ENCODE peak calls at places on chromosomes 5 and 9, in six cellular contexts. C is RCC 7860; Q is NB4; L is NCI-H1092; U is NCI-H345; G is stimulated activated CD4-positive, alpha-beta T cell treated with anti-CD3 and anti-CD28 coated beads, Interleukin-15, amount 100 ng/mL, for 24 hours. O is an unnamed sample.

GRCh38 chr5:130845049-130845765 is 319.8 kb downstream of the HINT1 start:
- DNase-seq in C (no peak), Q (no peak), L (no peak), U (no peak), G (no peak), O (no peak)

GRCh38 chr9:127051881-127052595 is 70.4 kb downstream of the ANGPTL2 start:
- DNase-seq in C (no peak), Q (no peak), L (no peak), U (no peak), G (no peak), O (no peak)

GRCh38 chr5:52838306-52839015 is 50.7 kb downstream of the ITGA1 start:
- DNase-seq in C (no peak), Q (no peak), L (no peak), U (no peak), G (no peak), O (no peak)

GRCh38 chr9:3498691-3499090 is 27.1 kb downstream of the RFX3 start:
- DNase-seq in C (no peak), Q (no peak), L (no peak), U (no peak), G (no peak), O (no peak)

GRCh38 chr9:129125478-129125877 is 14.3 kb downstream of the PTPA start:
- DNase-seq in C (peak), Q (peak), L (no peak), U (no peak), G (no peak), O (no peak)

GRCh38 chr5:108312258-108312657 is 69.6 kb downstream of the FBXL17 start:
- DNase-seq in C (no peak), Q (no peak), L (no peak), U (no peak), G (no peak), O (no peak)

GRCh38 chr5:149485655-149486615 is 65.3 kb downstream of the CSNK1A1 start:
- DNase-seq in C (peak), Q (no peak), L (no peak), U (peak), G (no peak), O (no peak)

GRCh38 chr9:33044677-33045282 is 19.7 kb downstream of the DNAJA1 start:
- DNase-seq in C (no peak), Q (peak), L (peak), U (peak), G (no peak), O (no peak)

GRCh38 chr9:34995288-34996060 is 5.9 kb downstream of the DNAJB5 start:
- DNase-seq in C (no peak), Q (peak), L (no peak), U (no peak), G (no peak), O (no peak)

GRCh38 chr9:117782931-117783788 is 79.0 kb downstream of the TLR4 start:
- DNase-seq in C (peak), Q (peak), L (peak), U (peak), G (peak), O (peak)

GRCh38 chr5:40227366-40227765 is 452.3 kb upstream of the PTGER4 start:
- DNase-seq in C (no peak), Q (no peak), L (no peak), U (no peak), G (no peak), O (no peak)

GRCh38 chr5:36733183-36733582 is 126.8 kb downstream of the SLC1A3 start:
- DNase-seq in C (no peak), Q (no peak), L (no peak), U (peak), G (no peak), O (no peak)

GRCh38 chr9:83235524-83235923 is 172.6 kb upstream of the RASEF start:
- DNase-seq in C (no peak), Q (no peak), L (no peak), U (no peak), G (no peak), O (no peak)

GRCh38 chr9:33346564-33346963 is 55.8 kb downstream of the AQP7 start:
- DNase-seq in C (no peak), Q (no peak), L (no peak), U (no peak), G (no peak), O (no peak)

GRCh38 chr5:77518304-77518703 is 26.2 kb upstream of the WDR41 start:
- DNase-seq in C (no peak), Q (peak), L (peak), U (peak), G (no peak), O (no peak)

O was measured in spleen.